ENCODE peak calls at places on chromosomes 3 and 15, in ten cellular contexts. I is spleen, C is heart left ventricle, N is IMR-90, Q is esophagus squamous epithelium, Y is A549, D is Peyer's patch, W is uterus, L is K562, P is suprapubic skin. E is an unnamed sample.

GRCh38 chr15:84859143-84859542 is 25.3 kb upstream of the SLC28A1 start:
- DNase-seq in I (no peak), C (no peak), N (no peak), Q (no peak), Y (no peak), D (no peak), W (no peak), L (no peak), P (no peak), E (no peak)

GRCh38 chr3:128875556-128876120 is 3.8 kb upstream of the ACAD9 start:
- DNase-seq in I (peak), C (peak), N (no peak), Q (no peak), Y (peak), D (no peak), W (no peak), L (peak), P (no peak), E (no peak)

GRCh38 chr3:194306771-194307640 is 44.1 kb downstream of the CPN2 start:
- DNase-seq in I (peak), C (no peak), N (no peak), Q (no peak), Y (no peak), D (no peak), W (no peak), L (no peak), P (peak), E (no peak)

GRCh38 chr3:131723343-131723742 is 220.6 kb upstream of the MRPL3 start:
- DNase-seq in I (no peak), C (no peak), N (no peak), Q (no peak), Y (no peak), D (no peak), W (no peak), L (no peak), P (no peak), E (no peak)

GRCh38 chr3:17740703-17741102 is 1.7 kb downstream of the TBC1D5 start:
- DNase-seq in I (no peak), C (no peak), N (peak), Q (no peak), Y (peak), D (no peak), W (no peak), L (peak), P (no peak), E (no peak)

GRCh38 chr15:73677146-73677607 is 7.0 kb upstream of the CD276 start:
- DNase-seq in I (no peak), C (peak), N (peak), Q (no peak), Y (peak), D (no peak), W (peak), L (peak), P (peak), E (peak)

GRCh38 chr3:63467392-63467791 is 185.1 kb upstream of the SNTN start:
- DNase-seq in I (no peak), C (no peak), N (no peak), Q (no peak), Y (no peak), D (no peak), W (no peak), L (no peak), P (no peak), E (no peak)

GRCh38 chr3:169510378-169510777 is 153.1 kb downstream of the MECOM start:
- DNase-seq in I (no peak), C (no peak), N (no peak), Q (no peak), Y (no peak), D (no peak), W (no peak), L (no peak), P (no peak), E (no peak)

GRCh38 chr15:63514533-63514943 is 10.1 kb downstream of the USP3 start:
- DNase-seq in I (no peak), C (no peak), N (peak), Q (no peak), Y (peak), D (no peak), W (no peak), L (no peak), P (no peak), E (peak)

GRCh38 chr3:178562143-178562868 is 26.1 kb downstream of the KCNMB2 start:
- DNase-seq in I (no peak), C (peak), N (no peak), Q (no peak), Y (no peak), D (no peak), W (no peak), L (no peak), P (no peak), E (no peak)

GRCh38 chr3:153463895-153464294 is 301.9 kb downstream of the RAP2B start:
- DNase-seq in I (no peak), C (no peak), N (no peak), Q (no peak), Y (no peak), D (no peak), W (no peak), L (no peak), P (no peak), E (no peak)

DNA sequence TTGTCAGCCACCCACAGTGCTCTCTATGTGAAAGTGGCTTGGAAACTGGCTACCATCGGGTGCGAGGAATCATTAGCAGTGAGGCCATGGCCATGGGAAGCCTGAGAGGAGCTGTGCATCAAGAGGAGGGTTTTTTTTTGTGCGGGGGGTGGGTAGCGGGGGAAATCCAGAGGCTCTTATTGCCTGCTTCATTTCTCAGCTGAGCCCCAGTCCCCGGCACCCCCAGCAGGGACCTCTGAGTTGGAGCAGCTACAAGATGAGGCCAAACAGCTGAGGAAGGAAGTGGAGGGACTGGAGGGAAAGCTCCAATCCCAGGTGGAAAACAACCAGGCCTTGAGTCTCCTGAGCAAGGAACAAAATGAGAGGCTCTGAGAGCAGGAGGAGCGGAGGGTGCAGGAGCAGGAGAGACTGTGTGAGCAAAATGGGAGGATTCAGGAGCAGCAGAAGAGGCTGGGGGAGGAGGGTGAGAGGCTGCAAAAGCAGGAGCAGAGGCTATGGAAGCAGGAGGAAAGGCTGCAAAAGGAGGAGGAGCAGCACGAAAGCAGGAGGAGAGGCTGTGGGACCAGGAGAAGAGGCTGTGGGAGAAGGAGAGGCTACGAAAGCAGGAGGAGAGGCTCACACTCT is 76.7 kb downstream of the ADAMTS7 start:
- DNase-seq in I (no peak), C (no peak), N (no peak), Q (no peak), Y (no peak), D (no peak), W (no peak), L (no peak), P (no peak), E (no peak)
- H3K4me3 ChIP-seq in I (no peak), C (no peak), N (no peak), Q (no peak), Y (no peak), D (no peak), W (no peak), L (no peak), P (no peak), E (no peak)

DNA sequence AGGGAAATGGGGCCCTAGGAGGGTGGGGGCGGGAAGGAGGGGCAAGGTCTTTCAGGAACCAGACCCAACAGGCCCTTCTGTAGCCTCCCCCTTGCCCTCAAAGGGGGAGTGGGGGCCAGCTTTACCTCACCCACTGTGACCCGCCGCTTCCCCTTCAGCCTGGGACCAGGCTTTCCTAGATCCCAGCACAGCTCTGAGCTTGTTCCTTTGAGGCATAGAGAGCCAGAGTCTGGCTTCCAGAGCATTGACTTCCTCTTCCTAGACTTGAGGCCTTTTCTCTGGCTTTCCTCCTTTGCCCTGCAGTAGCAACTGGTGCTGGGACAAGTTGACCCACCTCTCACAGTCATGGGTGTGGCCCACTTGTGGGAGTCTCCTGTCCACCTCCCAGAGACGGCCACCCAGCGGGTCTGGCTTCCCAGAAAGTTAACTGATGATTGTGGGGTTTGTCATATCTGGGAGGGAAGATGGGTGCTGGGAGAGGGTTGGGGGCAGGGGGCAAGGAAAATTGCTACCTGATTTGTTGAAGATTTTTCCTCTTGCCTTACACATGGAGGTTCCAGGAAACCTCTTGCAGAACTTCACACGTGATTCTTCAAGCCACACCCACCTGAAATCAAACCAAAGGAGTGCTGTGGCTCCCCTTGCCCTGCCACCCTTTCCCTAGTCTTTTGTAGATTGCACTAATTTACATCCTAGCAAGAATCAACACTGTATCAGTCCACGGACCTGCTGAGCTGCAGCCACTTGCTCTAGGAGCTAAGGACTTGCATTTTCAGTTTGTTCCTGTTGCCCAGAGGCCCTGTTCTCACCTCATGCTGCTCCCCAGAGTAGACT is 4.1 kb upstream of the CHST14 start:
- DNase-seq in I (peak), C (peak), N (no peak), Q (no peak), Y (no peak), D (peak), W (no peak), L (no peak), P (no peak), E (no peak)
- TF ChIP-seq POLR2A in I (no peak), C (no peak), N (no peak), Q (no peak), Y (no peak), D (no peak), W (no peak), L (no peak), P (no peak), E (no peak)

DNA sequence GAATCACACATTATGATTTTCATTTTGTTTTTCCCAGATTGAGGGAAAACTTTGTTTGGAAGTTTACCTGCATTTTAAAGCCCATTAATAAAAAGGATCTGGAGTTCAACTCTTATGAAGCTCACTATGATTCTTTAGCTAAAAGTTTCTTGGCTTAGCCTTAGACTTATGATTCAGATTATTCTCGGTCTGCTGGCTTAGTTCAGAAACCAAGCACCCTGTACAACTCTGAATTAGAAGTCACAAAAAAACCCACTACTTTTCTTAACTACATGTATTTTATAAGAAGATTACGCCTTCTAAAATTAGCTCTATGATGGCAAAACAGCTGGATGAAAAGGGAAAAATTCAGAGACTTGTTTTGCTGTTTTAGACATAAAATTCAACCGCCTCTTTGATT is 14.3 kb upstream of the DENND4A start:
- DNase-seq in I (no peak), C (no peak), N (no peak), Q (no peak), Y (no peak), D (no peak), W (no peak), L (no peak), P (no peak), E (no peak)
- H3K4me3 ChIP-seq in I (no peak), C (no peak), N (no peak), Q (no peak), Y (no peak), D (no peak), W (no peak), L (no peak), P (no peak), E (no peak)

DNA sequence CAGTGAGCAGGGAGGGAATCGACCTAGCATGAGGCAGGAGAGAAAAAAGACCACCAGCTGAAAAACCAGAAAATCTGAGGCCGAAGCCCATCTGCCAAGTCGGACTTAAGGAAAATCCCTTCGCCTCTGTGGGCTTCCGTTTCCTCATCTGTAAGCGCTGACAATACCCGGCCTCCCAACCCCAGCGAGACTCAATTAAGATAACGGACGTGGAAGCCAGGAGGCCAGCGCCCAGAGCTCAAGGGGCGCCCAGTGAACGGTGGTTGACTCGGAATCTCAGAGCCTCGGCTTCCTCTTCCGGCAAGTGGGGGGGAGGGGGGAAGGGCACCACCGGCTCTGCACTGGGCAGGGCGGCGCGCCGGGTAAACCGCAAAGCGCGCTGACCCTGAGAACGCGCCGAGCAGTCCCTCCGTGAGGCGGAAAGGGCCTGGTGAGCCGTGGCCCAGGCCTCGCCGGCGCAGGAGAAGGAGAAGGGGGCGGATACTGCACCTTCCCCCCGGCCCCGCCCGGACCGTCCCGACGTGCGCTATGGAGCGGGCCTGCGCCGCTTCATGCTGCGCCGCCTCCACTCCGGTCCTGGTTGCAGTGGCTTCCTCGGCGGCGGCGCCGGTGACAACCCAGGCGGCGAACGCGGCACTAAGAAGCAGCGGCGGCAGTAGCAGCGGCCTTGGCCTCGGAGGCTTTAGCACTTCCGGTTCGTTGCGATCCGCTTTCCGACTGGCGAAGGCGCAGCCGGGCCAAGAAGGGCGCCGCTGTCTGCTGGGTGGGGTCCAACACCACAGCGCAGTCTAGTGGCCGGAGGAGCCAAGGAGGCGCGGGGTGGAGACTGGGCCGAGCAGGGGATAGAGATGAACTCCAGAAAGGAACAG is at the start of gene DPP8:
- DNase-seq in I (peak), C (peak), N (peak), Q (peak), Y (peak), D (peak), W (peak), L (peak), P (peak), E (peak)
- TF ChIP-seq POLR2A in I (no peak), C (no peak), N (peak), Q (peak), Y (peak), D (peak), W (no peak), L (peak), P (no peak), E (peak)